ENCODE peak calls at places on chromosome 1, in ten cellular contexts. A is heart left ventricle; B is T-helper 1 cell; N is amygdala; D is stimulated activated CD4-positive, alpha-beta T cell treated with anti-CD3 and anti-CD28 coated beads, TNF-alpha, amount 100 ng/mL, for 4 hours; K is dorsolateral prefrontal cortex; F is occipital lobe; L is left lobe of liver; O is activated CD4-positive, alpha-beta T cell treated with anti-CD3 and anti-CD28 coated beads, Interleukin-2, amount 50 U/mL, for 24 hours; Z is HFFc6. H is an unnamed sample.

GRCh38 chr1:3498246-3498930 is 43.9 kb downstream of the ARHGEF16 start:
- DNase-seq in A (no peak), B (no peak), N (no peak), D (no peak), K (no peak), F (no peak), L (no peak), O (no peak), Z (no peak), H (no peak)

GRCh38 chr1:211920141-211920572 is 89.6 kb upstream of the LPGAT1 start:
- DNase-seq in A (peak; percentile 25), B (no peak), N (no peak), D (no peak), K (no peak), F (no peak), L (peak; percentile 77), O (no peak), Z (no peak), H (no peak)

GRCh38 chr1:154970631-154971340 is at the start of gene SHC1:
- DNase-seq in A (peak; percentile 93), B (no peak), N (peak; percentile 87), D (no peak), K (peak; percentile 88), F (peak; percentile 91), L (peak; percentile 87), O (no peak), Z (peak; percentile 87), H (peak; percentile 95)

GRCh38 chr1:6113745-6114144 is 66.4 kb downstream of the CHD5 start:
- DNase-seq in A (no peak), B (no peak), N (no peak), D (no peak), K (no peak), F (no peak), L (no peak), O (no peak), Z (no peak), H (no peak)

GRCh38 chr1:246609632-246610031 is 43.4 kb downstream of the CNST start:
- DNase-seq in A (no peak), B (no peak), N (no peak), D (no peak), K (no peak), F (no peak), L (no peak), O (no peak), Z (peak; percentile 70), H (no peak)

GRCh38 chr1:109794319-109795132 is 30.8 kb upstream of the EPS8L3 start:
- DNase-seq in A (peak; percentile 16), B (no peak), N (no peak), D (no peak), K (peak; percentile 35), F (no peak), L (peak; percentile 39), O (no peak), Z (no peak), H (no peak)

GRCh38 chr1:20137604-20138003 is 1.5 kb upstream of the PLA2G2F start:
- DNase-seq in A (no peak), B (no peak), N (no peak), D (no peak), K (no peak), F (no peak), L (no peak), O (no peak), Z (no peak), H (no peak)

GRCh38 chr1:232591344-232591743 is 38.6 kb downstream of the SIPA1L2 start:
- DNase-seq in A (no peak), B (no peak), N (no peak), D (no peak), K (no peak), F (no peak), L (no peak), O (no peak), Z (no peak), H (no peak)

GRCh38 chr1:3529099-3529729 is 74.7 kb downstream of the ARHGEF16 start:
- DNase-seq in A (peak; percentile 77), B (no peak), N (peak; percentile 40), D (no peak), K (peak; percentile 55), F (no peak), L (peak; percentile 88), O (no peak), Z (no peak), H (peak; percentile 79)

H was measured in breast epithelium.